ENCODE peak calls at places on chromosomes 12 and 14, in four cellular contexts. Z is lung, I is tibial nerve, X is thoracic aorta. W is an unnamed sample. For H3K9me3, the result is how much of the 10 kb centered on the place peaks cover.

GRCh38 chr12:114665411-114666181 is 18.4 kb downstream of the TBX3 start:
- DNase-seq in Z (no peak), I (no peak), X (no peak), W (no peak)

GRCh38 chr12:93853698-93854478 is 176.7 kb downstream of the CRADD start:
- DNase-seq in Z (no peak), I (no peak), X (no peak), W (no peak)

GRCh38 chr12:4153343-4153892 is 120.1 kb upstream of the CCND2 start:
- DNase-seq in Z (no peak), I (no peak), X (no peak), W (no peak)

GRCh38 chr12:78418919-78419318 is 445.7 kb upstream of the SYT1 start:
- DNase-seq in Z (no peak), I (no peak), X (no peak), W (no peak)

GRCh38 chr12:26126340-26127284 is 1.8 kb upstream of the BHLHE41 start:
- DNase-seq in Z (peak), I (peak), X (peak), W (peak)

GRCh38 chr12:109494348-109494881 is 17.0 kb downstream of the UBE3B start:
- DNase-seq in Z (no peak), I (no peak), X (no peak), W (no peak)

GRCh38 chr12:93380480-93381121 is 2.9 kb downstream of the NUDT4 start:
- DNase-seq in Z (no peak), I (no peak), X (no peak), W (no peak)

GRCh38 chr14:85764809-85765208 is 234.9 kb downstream of the FLRT2 start:
- DNase-seq in Z (no peak), I (peak), X (no peak), W (no peak)

GRCh38 chr12:68609955-68610434 is 704 bp upstream of the RAP1B start:
- DNase-seq in Z (no peak), I (no peak), X (no peak), W (peak)

GRCh38 chr12:26121841-26122680 is 2.8 kb downstream of the BHLHE41 start:
- DNase-seq in Z (no peak), I (no peak), X (no peak), W (peak)

GRCh38 chr14:61894452-61895077 is 132.3 kb downstream of the SNAPC1 start:
- DNase-seq in Z (peak), I (peak), X (no peak), W (peak)

GRCh38 chr14:100880271-100881101 is 23.0 kb downstream of the RTL1 start:
- DNase-seq in Z (no peak), I (no peak), X (no peak), W (no peak)

GRCh38 chr14:96274122-96274910 is 18.3 kb downstream of the BDKRB1 start:
- DNase-seq in Z (no peak), I (no peak), X (no peak), W (no peak)

GRCh38 chr12:49413010-49413409 is 45.7 kb downstream of the SPATS2 start:
- DNase-seq in Z (no peak), I (no peak), X (no peak), W (no peak)

GRCh38 chr12:105025890-105026289 is 39.8 kb downstream of the NOPCHAP1 start:
- DNase-seq in Z (peak), I (peak), X (peak), W (peak)

GRCh38 chr14:78725086-78725485 is 554.9 kb downstream of the NRXN3 start:
- DNase-seq in Z (no peak), I (no peak), X (no peak), W (no peak)

GRCh38 chr12:88951177-88951576 is 370.9 kb upstream of the KITLG start:
- DNase-seq in Z (no peak), I (no peak), X (no peak), W (no peak)

GRCh38 chr14:58215191-58215914 is 15.4 kb downstream of the ACTR10 start:
- DNase-seq in Z (no peak), I (no peak), X (no peak), W (no peak)

GRCh38 chr12:123948401-123949117 is 24.1 kb downstream of the CCDC92 start:
- DNase-seq in Z (no peak), I (no peak), X (no peak), W (no peak)

GRCh38 chr12:131829351-131829794 is 1.2 kb downstream of the MMP17 start:
- DNase-seq in Z (no peak), I (no peak), X (no peak), W (no peak)

GRCh38 chr12:131828671-131829350 is 618 bp downstream of the MMP17 start:
- DNase-seq in Z (no peak), I (no peak), X (no peak), W (peak)

GRCh38 chr12:131831021-131831571 is 2.9 kb downstream of the MMP17 start:
- DNase-seq in Z (no peak), I (no peak), X (no peak), W (no peak)

GRCh38 chr12:131830335-131831020 is 2.3 kb downstream of the MMP17 start:
- DNase-seq in Z (peak), I (peak), X (no peak), W (peak)

GRCh38 chr12:131829795-131830334 is 1.7 kb downstream of the MMP17 start:
- DNase-seq in Z (no peak), I (no peak), X (no peak), W (no peak)
- H3K4me3 ChIP-seq in Z (no peak), I (peak), X (peak), W (peak)

DNA sequence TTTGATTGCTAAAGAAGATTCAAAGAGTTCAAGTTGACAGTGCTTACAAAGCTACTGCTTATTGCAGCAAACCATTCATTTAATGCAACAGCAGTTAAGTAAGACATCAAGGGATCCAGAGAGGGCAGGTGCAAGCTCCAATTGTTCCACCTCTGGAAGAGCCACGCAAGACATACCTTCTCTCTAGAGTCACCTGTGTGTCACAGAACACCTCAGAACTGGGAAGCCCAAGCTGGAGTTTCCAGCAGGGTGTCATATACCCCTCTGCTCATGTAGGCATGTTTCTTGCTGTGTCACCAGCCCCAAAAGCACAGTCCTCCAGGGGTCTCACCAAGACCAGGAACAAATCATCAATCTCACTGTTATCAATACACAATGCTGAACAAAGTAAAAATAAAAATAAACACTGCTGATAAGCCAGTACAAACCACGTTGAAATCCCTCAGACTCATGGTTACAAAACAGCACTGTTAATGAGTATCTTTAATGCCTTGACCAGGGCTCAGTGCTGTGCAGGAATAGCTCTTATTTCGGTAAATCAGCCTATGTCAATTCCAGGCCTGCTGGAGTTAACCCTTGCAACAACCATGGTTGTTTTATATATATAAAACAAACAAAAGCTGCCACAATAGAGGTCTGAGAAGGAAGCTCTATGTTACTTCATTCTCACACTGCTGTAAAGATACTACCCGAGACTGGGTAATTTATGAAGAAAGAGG is 37.4 kb upstream of the BATF start:
- DNase-seq in Z (no peak), I (no peak), X (no peak), W (no peak)
- H3K9me3 ChIP-seq in Z (under half), I (under half), X (under half), W (under half)

DNA sequence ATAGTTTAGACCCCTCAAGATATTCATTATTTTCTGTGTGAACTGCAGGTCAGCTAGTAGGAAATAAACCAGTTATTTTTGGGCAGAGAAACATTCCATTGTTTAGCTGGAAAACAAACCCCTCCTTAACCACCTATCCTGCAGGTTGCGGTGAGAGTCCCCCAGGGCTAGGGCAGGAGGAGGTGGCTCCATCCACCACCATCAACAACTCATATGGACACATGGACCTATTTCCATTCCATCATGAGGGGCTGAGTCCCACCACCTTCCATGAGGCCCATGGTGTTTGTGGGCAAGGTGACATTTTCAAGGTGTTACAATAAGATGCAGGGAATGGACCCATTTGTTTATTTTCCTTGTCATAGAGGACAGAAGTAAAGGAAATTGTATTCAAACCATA is 160.1 kb downstream of the FOXN3 start:
- DNase-seq in Z (no peak), I (no peak), X (no peak), W (no peak)
- H3K4me3 ChIP-seq in Z (no peak), I (no peak), X (no peak), W (no peak)

GRCh38 chr14:97274626-97275025 is 477.4 kb downstream of the VRK1 start:
- DNase-seq in Z (no peak), I (no peak), X (no peak), W (no peak)
- H3K9me3 ChIP-seq in Z (under half), I (under half), X (under half), W (under half)

GRCh38 chr14:74963705-74964271 is 8.4 kb upstream of the PGF start:
- DNase-seq in Z (no peak), I (no peak), X (no peak), W (no peak)

GRCh38 chr14:74963178-74963704 is 7.8 kb upstream of the PGF start:
- DNase-seq in Z (no peak), I (no peak), X (no peak), W (no peak)

GRCh38 chr14:74967618-74968017 is 12.2 kb upstream of the PGF start:
- DNase-seq in Z (no peak), I (no peak), X (no peak), W (no peak)

GRCh38 chr14:74964787-74965769 is 9.7 kb upstream of the PGF start:
- DNase-seq in Z (no peak), I (no peak), X (no peak), W (peak)

GRCh38 chr14:74965770-74966153 is 10.4 kb upstream of the PGF start:
- DNase-seq in Z (no peak), I (no peak), X (no peak), W (peak)
- H3K4me3 ChIP-seq in Z (no peak), I (no peak), X (no peak), W (no peak)

GRCh38 chr14:55756563-55756962 is 176.6 kb downstream of the KTN1 start:
- DNase-seq in Z (no peak), I (no peak), X (no peak), W (no peak)
- H3K9me3 ChIP-seq in Z (under half), I (under half), X (under half), W (under half)